ENCODE peak calls at places on chromosome 2, in eight cellular contexts. U, S, M, J, A, F, H and Y are unnamed samples.

GRCh38 chr2:21422050-21422449 is 298.3 kb downstream of the TDRD15 start:
- DNase-seq in U (no peak), S (peak), M (no peak), J (no peak), A (peak), F (peak), H (no peak), Y (no peak)

GRCh38 chr2:98807221-98807620 is 76.3 kb upstream of the MGAT4A start:
- DNase-seq in U (no peak), S (no peak), M (no peak), J (no peak), A (no peak), F (no peak), H (no peak), Y (no peak)

GRCh38 chr2:10810175-10811161 is 2.1 kb downstream of the PDIA6 start:
- DNase-seq in U (no peak), S (peak), M (no peak), J (no peak), A (peak), F (no peak), H (no peak), Y (peak)

GRCh38 chr2:29910465-29910864 is 10.9 kb downstream of the ALK start:
- DNase-seq in U (no peak), S (no peak), M (no peak), J (no peak), A (no peak), F (no peak), H (no peak), Y (no peak)

GRCh38 chr2:152247337-152247695 is 71.8 kb upstream of the STAM2 start:
- DNase-seq in U (no peak), S (peak), M (no peak), J (no peak), A (no peak), F (no peak), H (no peak), Y (no peak)

GRCh38 chr2:224027070-224027469 is 12.0 kb downstream of the SERPINE2 start:
- DNase-seq in U (no peak), S (no peak), M (no peak), J (no peak), A (no peak), F (no peak), H (no peak), Y (no peak)

GRCh38 chr2:19617251-19617650 is 258.8 kb upstream of the OSR1 start:
- DNase-seq in U (no peak), S (no peak), M (no peak), J (no peak), A (no peak), F (no peak), H (no peak), Y (no peak)

GRCh38 chr2:235555356-235555755 is 61.5 kb downstream of the AGAP1 start:
- DNase-seq in U (peak), S (no peak), M (no peak), J (no peak), A (no peak), F (no peak), H (no peak), Y (no peak)

GRCh38 chr2:231795525-231796327 is 9.5 kb downstream of the COPS7B start:
- DNase-seq in U (no peak), S (peak), M (peak), J (no peak), A (peak), F (peak), H (peak), Y (peak)

GRCh38 chr2:180747728-180748127 is 232.7 kb upstream of the UBE2E3 start:
- DNase-seq in U (no peak), S (no peak), M (no peak), J (no peak), A (peak), F (no peak), H (no peak), Y (no peak)

GRCh38 chr2:54402350-54402749 is 53.8 kb upstream of the SPTBN1 start:
- DNase-seq in U (peak), S (peak), M (peak), J (no peak), A (peak), F (no peak), H (no peak), Y (peak)

GRCh38 chr2:177588671-177589070 is 196.1 kb downstream of the AGPS start:
- DNase-seq in U (no peak), S (no peak), M (no peak), J (no peak), A (no peak), F (no peak), H (no peak), Y (no peak)

GRCh38 chr2:113021312-113021711 is 16.1 kb downstream of the IL36A start:
- DNase-seq in U (no peak), S (no peak), M (no peak), J (no peak), A (no peak), F (no peak), H (no peak), Y (no peak)

GRCh38 chr2:47569658-47570398 is 166.9 kb downstream of the MSH2 start:
- DNase-seq in U (no peak), S (peak), M (no peak), J (no peak), A (peak), F (peak), H (no peak), Y (no peak)

GRCh38 chr2:56357655-56358295 is 174.0 kb downstream of the CCDC85A start:
- DNase-seq in U (no peak), S (peak), M (no peak), J (no peak), A (peak), F (no peak), H (no peak), Y (no peak)

GRCh38 chr2:107529146-107529545 is 297.5 kb upstream of the RGPD4 start:
- DNase-seq in U (no peak), S (no peak), M (no peak), J (no peak), A (no peak), F (no peak), H (no peak), Y (no peak)

GRCh38 chr2:195486987-195487644 is 169.9 kb upstream of the SLC39A10 start:
- DNase-seq in U (no peak), S (peak), M (no peak), J (no peak), A (peak), F (no peak), H (no peak), Y (peak)

GRCh38 chr2:176446718-176447414 is 177.6 kb downstream of the MTX2 start:
- DNase-seq in U (no peak), S (no peak), M (no peak), J (no peak), A (no peak), F (no peak), H (no peak), Y (no peak)

GRCh38 chr2:149410701-149411484 is 80.5 kb downstream of the LYPD6 start:
- DNase-seq in U (no peak), S (peak), M (peak), J (no peak), A (peak), F (no peak), H (no peak), Y (peak)

GRCh38 chr2:222424281-222424728 is at the start of gene SGPP2:
- DNase-seq in U (no peak), S (no peak), M (no peak), J (no peak), A (no peak), F (peak), H (no peak), Y (peak)

GRCh38 chr2:48433682-48434081 is 96.3 kb upstream of the STON1 start:
- DNase-seq in U (peak), S (no peak), M (no peak), J (no peak), A (peak), F (no peak), H (no peak), Y (no peak)

GRCh38 chr2:23520256-23520655 is 135.3 kb downstream of the KLHL29 start:
- DNase-seq in U (peak), S (no peak), M (no peak), J (no peak), A (no peak), F (no peak), H (no peak), Y (no peak)

GRCh38 chr2:97870396-97870843 is 125.3 kb downstream of the TMEM131 start:
- DNase-seq in U (no peak), S (peak), M (peak), J (no peak), A (peak), F (no peak), H (peak), Y (peak)

GRCh38 chr2:12430036-12430795 is 286.5 kb upstream of the TRIB2 start:
- DNase-seq in U (no peak), S (peak), M (no peak), J (no peak), A (peak), F (no peak), H (peak), Y (no peak)

GRCh38 chr2:150679456-150680120 is 192.1 kb upstream of the RND3 start:
- DNase-seq in U (no peak), S (peak), M (no peak), J (no peak), A (peak), F (no peak), H (no peak), Y (no peak)

GRCh38 chr2:45697190-45697589 is 45.7 kb downstream of the PRKCE start:
- DNase-seq in U (no peak), S (no peak), M (no peak), J (no peak), A (no peak), F (no peak), H (no peak), Y (no peak)

GRCh38 chr2:47321006-47321405 is 82.0 kb upstream of the MSH2 start:
- DNase-seq in U (no peak), S (no peak), M (no peak), J (no peak), A (no peak), F (no peak), H (no peak), Y (no peak)

GRCh38 chr2:222728621-222729020 is 57.2 kb downstream of the MOGAT1 start:
- DNase-seq in U (no peak), S (no peak), M (no peak), J (no peak), A (no peak), F (no peak), H (no peak), Y (no peak)

GRCh38 chr2:8455236-8456148 is 226.4 kb upstream of the ID2 start:
- DNase-seq in U (no peak), S (no peak), M (no peak), J (no peak), A (no peak), F (no peak), H (no peak), Y (no peak)

GRCh38 chr2:79219383-79219988 is 59.9 kb upstream of the REG3A start:
- DNase-seq in U (no peak), S (peak), M (peak), J (no peak), A (peak), F (peak), H (peak), Y (peak)